ENCODE peak calls at places on chromosome 18, in nine cellular contexts. C is foreskin fibroblast; G is MCF 10A; V is lung; B is body of pancreas; Y is transverse colon; I is activated CD8-positive, alpha-beta T cell treated with anti-CD3 and anti-CD28 coated beads for 36 hours; L is fibroblast of mammary gland; S is RWPE1. U is an unnamed sample.

GRCh38 chr18:48872234-48873145 is 78.3 kb downstream of the SMAD7 start:
- DNase-seq in C (no peak), G (peak), V (no peak), B (no peak), Y (no peak), I (no peak), L (peak), S (no peak), U (no peak)

GRCh38 chr18:61286867-61287266 is 46.4 kb upstream of the CDH20 start:
- DNase-seq in C (no peak), G (peak), V (no peak), B (no peak), Y (no peak), I (no peak), L (no peak), S (peak), U (no peak)

GRCh38 chr18:3029215-3029972 is 16.4 kb upstream of the LPIN2 start:
- DNase-seq in C (peak), G (no peak), V (no peak), B (no peak), Y (peak), I (no peak), L (no peak), S (no peak), U (no peak)

GRCh38 chr18:62877448-62878221 is 162.3 kb downstream of the PHLPP1 start:
- DNase-seq in C (peak), G (peak), V (no peak), B (no peak), Y (no peak), I (no peak), L (peak), S (peak), U (no peak)

GRCh38 chr18:37445368-37445767 is 120.2 kb downstream of the CELF4 start:
- DNase-seq in C (no peak), G (no peak), V (no peak), B (no peak), Y (no peak), I (no peak), L (no peak), S (no peak), U (no peak)

GRCh38 chr18:49227456-49227855 is 233.0 kb downstream of the DYM start:
- DNase-seq in C (no peak), G (no peak), V (no peak), B (no peak), Y (peak), I (peak), L (no peak), S (no peak), U (no peak)

GRCh38 chr18:45441110-45441842 is 174.0 kb upstream of the SLC14A2 start:
- DNase-seq in C (peak), G (peak), V (no peak), B (no peak), Y (no peak), I (no peak), L (peak), S (peak), U (no peak)

GRCh38 chr18:59823611-59824195 is 76.1 kb upstream of the PMAIP1 start:
- DNase-seq in C (peak), G (peak), V (peak), B (peak), Y (peak), I (peak), L (peak), S (peak), U (peak)

GRCh38 chr18:69222089-69222488 is 178.6 kb upstream of the DOK6 start:
- DNase-seq in C (no peak), G (no peak), V (no peak), B (no peak), Y (no peak), I (no peak), L (no peak), S (no peak), U (no peak)

DNA sequence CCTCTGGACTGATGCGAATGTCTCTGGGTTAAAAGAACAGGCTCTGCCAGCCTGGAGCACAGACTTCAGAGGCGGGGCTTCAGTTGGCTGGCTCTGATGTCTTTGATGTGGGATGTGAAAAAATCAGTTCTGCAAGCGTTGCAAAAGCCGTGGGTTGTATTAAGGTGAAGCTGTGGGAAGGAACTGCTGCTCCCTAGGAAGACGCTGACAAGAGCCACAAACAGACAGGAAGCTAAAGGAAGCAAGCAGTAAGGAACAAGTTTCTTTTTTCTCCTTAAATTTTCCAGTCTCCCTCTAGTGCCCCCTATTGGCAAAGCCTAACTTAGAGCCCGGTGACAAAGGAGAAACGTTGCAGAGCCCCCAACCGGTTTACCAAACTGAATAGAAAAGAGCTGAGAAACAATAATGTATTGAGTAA is 239.0 kb downstream of the CCDC178 start:
- DNase-seq in C (no peak), G (peak), V (no peak), B (peak), Y (peak), I (no peak), L (peak), S (no peak), U (peak)
- TF ChIP-seq CTCF in C (peak), G (peak), V (no peak), B (peak), Y (peak), I (no peak), L (peak), S (no peak), U (peak)

GRCh38 chr18:77702686-77703085 is 453.0 kb downstream of the GALR1 start:
- DNase-seq in C (no peak), G (peak), V (no peak), B (peak), Y (no peak), I (peak), L (peak), S (peak), U (peak)
- TF ChIP-seq CTCF in C (no peak), G (peak), V (peak), B (peak), Y (no peak), I (no peak), L (peak), S (peak), U (peak)

DNA sequence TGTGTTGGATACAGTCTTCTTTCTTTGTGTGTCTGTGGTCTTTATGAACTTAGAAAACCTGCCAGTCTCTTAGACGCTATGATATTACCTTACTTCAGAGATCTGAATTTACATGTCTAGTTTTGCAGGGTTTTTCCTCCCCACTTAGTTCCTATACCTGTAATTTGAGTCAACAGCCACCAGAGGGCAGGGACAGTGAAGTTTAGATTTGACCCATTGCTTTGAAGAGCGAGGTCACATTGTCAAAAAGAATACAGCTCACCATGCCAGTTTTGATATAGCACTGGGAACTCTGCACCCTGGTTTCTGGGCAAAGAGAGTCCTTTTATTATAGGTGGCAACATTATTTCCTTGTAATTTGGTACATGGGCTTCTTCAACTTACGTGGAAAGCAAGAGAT is 102.3 kb downstream of the MAPK4 start:
- DNase-seq in C (peak), G (peak), V (no peak), B (peak), Y (no peak), I (no peak), L (peak), S (no peak), U (no peak)
- TF ChIP-seq CTCF in C (no peak), G (peak), V (no peak), B (peak), Y (peak), I (peak), L (peak), S (no peak), U (peak)

DNA sequence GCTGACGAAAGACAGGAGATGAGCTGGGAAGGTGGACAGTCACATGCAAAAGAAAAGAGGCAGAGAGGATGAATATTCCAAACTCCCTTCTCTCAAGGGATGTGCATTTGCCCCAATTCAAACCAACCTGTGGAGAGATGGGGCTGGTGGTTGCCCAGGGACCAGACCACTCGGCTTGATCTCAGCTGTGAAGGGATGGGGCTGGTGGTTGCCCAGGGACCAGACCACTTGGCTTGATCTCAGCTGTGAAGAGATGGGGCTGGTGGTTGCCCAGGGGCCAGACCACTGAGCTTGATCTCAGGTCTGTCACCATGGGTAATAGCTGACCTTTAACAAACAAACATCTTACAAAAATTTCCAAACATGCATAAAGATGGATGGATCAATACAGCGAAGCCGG is 42.5 kb upstream of the SALL3 start:
- DNase-seq in C (no peak), G (no peak), V (no peak), B (no peak), Y (no peak), I (no peak), L (no peak), S (no peak), U (no peak)
- TF ChIP-seq CTCF in C (no peak), G (no peak), V (no peak), B (no peak), Y (no peak), I (no peak), L (no peak), S (no peak), U (no peak)

GRCh38 chr18:50886914-50887313 is 8.0 kb downstream of the ME2 start:
- DNase-seq in C (no peak), G (no peak), V (no peak), B (no peak), Y (no peak), I (no peak), L (no peak), S (no peak), U (no peak)
- TF ChIP-seq CTCF in C (no peak), G (no peak), V (no peak), B (no peak), Y (no peak), I (no peak), L (no peak), S (no peak), U (no peak)

GRCh38 chr18:31101148-31102019 is 837 bp downstream of the DSC2 start:
- DNase-seq in C (no peak), G (peak), V (peak), B (peak), Y (peak), I (no peak), L (no peak), S (no peak), U (peak)
- TF ChIP-seq CTCF in C (no peak), G (no peak), V (no peak), B (no peak), Y (no peak), I (no peak), L (no peak), S (peak), U (peak)

DNA sequence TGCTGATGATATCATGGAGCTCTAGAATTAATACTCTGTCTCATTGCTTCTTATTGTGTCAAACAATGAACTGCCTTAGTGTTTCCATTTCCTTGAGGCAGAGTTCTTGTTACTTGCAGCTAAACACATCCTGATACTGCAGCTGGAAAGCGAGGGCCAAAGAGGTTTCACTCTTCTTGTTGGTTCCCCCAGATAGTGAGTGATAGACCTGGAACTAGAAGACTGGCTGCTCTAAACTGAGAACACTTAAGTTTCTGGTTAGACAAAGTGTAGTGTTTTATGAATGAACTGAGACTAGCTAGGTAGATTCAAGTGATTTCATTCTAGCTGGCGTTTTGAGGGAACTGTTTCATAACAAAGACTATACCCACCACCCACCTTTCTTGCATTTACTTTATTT is 321.7 kb downstream of the TXNL1 start:
- DNase-seq in C (no peak), G (no peak), V (no peak), B (no peak), Y (no peak), I (no peak), L (no peak), S (no peak), U (no peak)
- TF ChIP-seq CTCF in C (no peak), G (no peak), V (no peak), B (no peak), Y (no peak), I (no peak), L (no peak), S (no peak), U (no peak)

DNA sequence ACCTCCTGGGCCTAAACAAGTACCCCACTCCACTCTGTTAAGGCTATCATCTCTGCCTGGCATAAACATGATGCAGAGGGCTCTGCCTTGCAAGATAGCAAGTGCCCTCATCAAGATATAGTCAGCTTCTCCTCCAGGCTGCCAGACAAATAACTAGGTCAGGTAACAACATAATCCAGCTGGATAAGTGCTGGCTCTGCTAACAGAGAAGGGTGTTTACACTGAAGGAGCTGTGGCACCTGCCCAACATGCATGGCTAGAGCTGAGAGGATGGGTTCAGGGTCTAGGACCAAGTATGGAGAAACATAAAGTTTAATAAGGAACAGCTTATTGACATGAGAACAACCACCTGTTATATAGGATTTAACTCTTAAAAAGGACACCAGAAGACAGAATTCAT is 42.8 kb downstream of the DLGAP1 start:
- DNase-seq in C (no peak), G (no peak), V (no peak), B (no peak), Y (no peak), I (no peak), L (no peak), S (no peak), U (no peak)
- TF ChIP-seq CTCF in C (no peak), G (no peak), V (no peak), B (no peak), Y (no peak), I (no peak), L (no peak), S (no peak), U (no peak)

DNA sequence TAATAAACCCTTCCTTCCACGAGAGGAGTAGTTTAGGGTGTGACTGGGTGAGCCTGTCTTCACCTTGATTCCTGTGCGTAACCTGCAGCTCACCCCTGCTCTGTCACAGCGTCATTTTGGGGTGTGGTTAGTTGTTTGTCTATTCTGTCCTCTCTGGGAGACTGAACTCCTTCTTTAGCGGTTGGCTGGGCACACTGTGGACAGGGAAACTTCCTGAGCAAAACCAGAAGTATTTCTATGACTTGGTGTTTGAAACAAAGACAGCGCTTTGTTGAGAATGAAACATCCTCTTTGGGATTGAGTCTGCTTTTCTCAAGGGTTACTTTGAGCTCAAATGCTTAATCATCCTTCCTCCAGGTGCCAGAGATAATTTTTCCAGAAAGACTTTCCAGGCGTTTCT is 270.7 kb downstream of the HRH4 start:
- DNase-seq in C (no peak), G (no peak), V (no peak), B (no peak), Y (peak), I (no peak), L (no peak), S (no peak), U (no peak)
- TF ChIP-seq CTCF in C (no peak), G (no peak), V (no peak), B (no peak), Y (no peak), I (no peak), L (no peak), S (no peak), U (no peak)